ENCODE peak calls at places on chromosomes 4 and X, in four cellular contexts. R is GM12878, M is HepG2, G is H1. E is an unnamed sample.

GRCh38 chrX:102712216-102712966 is at the start of gene GPRASP2:
- DNase-seq in R (no peak), M (no peak), G (no peak), E (peak)

GRCh38 chr4:114361249-114361648 is 237.4 kb upstream of the UGT8 start:
- DNase-seq in R (no peak), M (no peak), G (no peak), E (no peak)

GRCh38 chr4:85720736-85721135 is 245.8 kb downstream of the ARHGAP24 start:
- DNase-seq in R (no peak), M (peak), G (no peak), E (no peak)

GRCh38 chr4:142358656-142359055 is 487.4 kb downstream of the INPP4B start:
- DNase-seq in R (no peak), M (no peak), G (no peak), E (no peak)

GRCh38 chr4:4457803-4458550 is 71.1 kb downstream of the NSG1 start:
- DNase-seq in R (no peak), M (no peak), G (no peak), E (no peak)

GRCh38 chr4:149183638-149184037 is 632.0 kb downstream of the IQCM start:
- DNase-seq in R (no peak), M (no peak), G (no peak), E (no peak)

GRCh38 chrX:50691820-50692219 is 122.2 kb downstream of the SHROOM4 start:
- DNase-seq in R (no peak), M (peak), G (no peak), E (peak)

GRCh38 chrX:154546354-154547244 is at the start of gene G6PD:
- DNase-seq in R (no peak), M (peak), G (no peak), E (peak)

GRCh38 chr4:94917146-94917545 is 159.4 kb downstream of the BMPR1B start:
- DNase-seq in R (no peak), M (no peak), G (no peak), E (no peak)

GRCh38 chrX:9992724-9993123 is 25.6 kb downstream of the CLDN34 start:
- DNase-seq in R (no peak), M (no peak), G (no peak), E (no peak)

GRCh38 chr4:123418486-123418931 is 21.9 kb downstream of the SPRY1 start:
- DNase-seq in R (no peak), M (peak), G (peak), E (no peak)

GRCh38 chr4:179352221-179352620 is 1910.0 kb upstream of the AGA start:
- DNase-seq in R (no peak), M (no peak), G (no peak), E (no peak)

GRCh38 chrX:109537324-109537665 is 651 bp downstream of the NXT2 start:
- DNase-seq in R (no peak), M (peak), G (no peak), E (no peak)

GRCh38 chr4:176547005-176547404 is 227.2 kb downstream of the SPCS3 start:
- DNase-seq in R (no peak), M (no peak), G (no peak), E (no peak)

GRCh38 chrX:40098264-40099045 is 697 bp upstream of the BCOR start:
- DNase-seq in R (no peak), M (no peak), G (no peak), E (no peak)

GRCh38 chrX:12994321-12994720 is 19.4 kb downstream of the TMSB4X start:
- DNase-seq in R (no peak), M (no peak), G (no peak), E (no peak)

GRCh38 chr4:48162162-48162561 is 28.1 kb upstream of the TXK start:
- DNase-seq in R (no peak), M (no peak), G (no peak), E (no peak)

GRCh38 chr4:211033-211511 is 86.8 kb downstream of the ZNF718 start:
- DNase-seq in R (peak), M (no peak), G (no peak), E (no peak)

GRCh38 chr4:86706923-86707597 is 112.9 kb downstream of the PTPN13 start:
- DNase-seq in R (no peak), M (no peak), G (no peak), E (no peak)

GRCh38 chr4:1747603-1747967 is 26.3 kb downstream of the TACC3 start:
- DNase-seq in R (no peak), M (no peak), G (no peak), E (no peak)

GRCh38 chr4:1750381-1751154 is 29.2 kb downstream of the TACC3 start:
- DNase-seq in R (no peak), M (no peak), G (no peak), E (no peak)

GRCh38 chr4:1749826-1750225 is 28.5 kb downstream of the TACC3 start:
- DNase-seq in R (no peak), M (no peak), G (no peak), E (peak)

GRCh38 chr4:1748465-1748995 is 27.2 kb downstream of the TACC3 start:
- DNase-seq in R (no peak), M (peak), G (peak), E (peak)

DNA sequence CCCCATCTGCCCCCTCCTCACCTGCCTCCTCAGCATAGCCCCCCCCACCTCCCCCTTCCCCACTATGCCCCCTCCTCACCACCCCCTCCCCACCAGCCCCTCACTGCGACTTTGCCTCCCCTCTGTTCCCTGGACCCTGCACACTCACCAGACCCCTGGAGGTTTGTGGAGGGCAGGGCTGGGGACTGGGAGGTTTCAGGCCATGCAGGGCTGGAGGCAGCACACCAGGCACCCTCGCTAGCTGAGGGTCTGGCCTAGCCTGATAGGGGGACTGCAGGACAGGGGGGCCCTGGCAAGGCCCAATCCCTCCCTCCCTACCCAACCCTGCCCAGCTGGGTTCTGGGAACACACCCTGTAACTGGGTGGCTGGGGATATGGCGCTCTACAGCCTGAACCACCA is 28.0 kb downstream of the TACC3 start:
- DNase-seq in R (no peak), M (no peak), G (no peak), E (no peak)
- TF ChIP-seq CHD2 in R (no peak), M (no peak), G (no peak), E (no peak)

GRCh38 chr4:8300832-8301231 is 31.3 kb downstream of the HTRA3 start:
- DNase-seq in R (no peak), M (no peak), G (no peak), E (no peak)
- TF ChIP-seq SP1 in R (no peak), M (no peak), G (no peak), E (no peak)

GRCh38 chr4:183337349-183337748 is 15.1 kb upstream of the CLDN24 start:
- DNase-seq in R (no peak), M (no peak), G (no peak), E (no peak)
- TF ChIP-seq CHD2 in R (no peak), M (no peak), G (no peak), E (no peak)

GRCh38 chr4:11412211-11412610 is 16.5 kb downstream of the HS3ST1 start:
- DNase-seq in R (no peak), M (no peak), G (no peak), E (no peak)
- TF ChIP-seq SP1 in R (no peak), M (no peak), G (no peak), E (no peak)

DNA sequence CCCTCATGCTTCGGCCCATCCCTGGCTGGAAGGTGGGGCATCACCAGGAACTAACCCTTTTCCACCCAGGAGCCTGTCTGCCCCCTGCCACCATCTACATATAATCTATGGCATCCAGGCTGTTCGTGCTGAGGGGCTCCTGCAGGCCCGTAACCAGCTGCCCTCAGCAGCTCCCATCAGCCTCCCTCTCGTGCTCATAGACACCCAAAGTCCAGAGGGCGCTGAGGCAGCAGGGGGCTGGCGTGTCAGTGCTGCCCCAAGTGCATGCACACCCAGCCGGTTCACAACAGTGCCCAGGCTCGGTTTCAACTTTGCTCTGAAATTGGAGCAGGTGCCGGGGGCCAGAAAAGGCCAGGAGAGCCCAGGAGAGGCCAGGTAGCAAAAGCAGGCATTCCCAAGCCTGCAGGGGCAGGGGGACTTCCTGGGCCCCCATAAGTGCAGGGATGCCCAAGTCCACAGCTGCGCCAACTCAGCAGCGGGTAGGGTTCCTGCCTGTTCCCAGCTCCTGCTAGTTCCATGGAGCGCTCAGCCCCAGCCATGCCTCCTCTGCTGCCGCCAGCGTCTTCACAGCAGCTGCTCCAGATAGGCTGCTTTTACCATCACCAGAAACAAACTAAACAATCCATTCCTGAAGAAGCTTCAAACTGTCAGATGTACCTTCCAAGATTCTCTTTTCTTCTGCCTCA is 558.2 kb upstream of the GNPDA2 start:
- DNase-seq in R (no peak), M (no peak), G (no peak), E (no peak)
- TF ChIP-seq CHD2 in R (no peak), M (no peak), G (no peak), E (no peak)